ENCODE peak calls at places on chromosomes 11 and 22, in ten cellular contexts. S is upper lobe of right lung; O is nephron progenitor cell; C is transverse colon; G is NCI-H1436 treated with DMSO at 0.1 percent for 48 hours; Y is T-helper 2 cell; Q is stimulated activated naive CD8-positive, alpha-beta T cell treated with anti-CD3 and anti-CD28 coated beads, Interleukin-15, Interleukin-2, amounts not matched to agents 100 U/mL and 50 U/mL, for 24 hours; W is stimulated activated CD4-positive, alpha-beta T cell treated with anti-CD3 and anti-CD28 coated beads, Interleukin-12 subunit alpha, Interleukin-12 subunit beta, amount 100 ng/mL, for 48 hours; X is Calu3; Z is fibroblast of pulmonary artery. B is an unnamed sample.

GRCh38 chr11:65524747-65525658 is at the start of gene SCYL1:
- DNase-seq in S (peak), G (no peak), W (peak), C (peak), Y (peak), O (peak), Q (peak), Z (peak), X (peak), B (peak)

GRCh38 chr22:33242078-33242477 is 183.9 kb upstream of the SYN3 start:
- DNase-seq in W (no peak), S (no peak), O (no peak), Z (no peak), G (no peak), C (no peak), X (no peak), Q (no peak), Y (no peak), B (no peak)

GRCh38 chr11:77140231-77140959 is 12.3 kb downstream of the MYO7A start:
- DNase-seq in C (no peak), X (no peak), W (no peak), O (peak), G (no peak), Y (no peak), S (no peak), Q (no peak), Z (peak), B (no peak)

GRCh38 chr11:128552783-128553661 is 34.3 kb downstream of the ETS1 start:
- DNase-seq in O (no peak), G (no peak), Z (peak), X (no peak), C (peak), Y (no peak), W (no peak), Q (no peak), S (no peak), B (no peak)

GRCh38 chr11:119509277-119509841 is 86.4 kb upstream of the THY1 start:
- DNase-seq in Y (no peak), S (no peak), G (no peak), O (no peak), Q (peak), W (no peak), Z (peak), X (no peak), C (no peak), B (no peak)

GRCh38 chr22:45459235-45459634 is 43.4 kb upstream of the FBLN1 start:
- DNase-seq in Q (no peak), X (no peak), O (no peak), C (no peak), S (no peak), G (no peak), Z (no peak), Y (no peak), W (no peak), B (no peak)

GRCh38 chr11:62359475-62359874 is 22.2 kb downstream of the ASRGL1 start:
- DNase-seq in X (no peak), G (no peak), W (no peak), Q (no peak), Y (no peak), S (no peak), Z (no peak), C (no peak), O (no peak), B (no peak)

GRCh38 chr11:124481365-124482323 is 36.1 kb upstream of the OR8B8 start:
- DNase-seq in X (no peak), O (peak), S (no peak), W (no peak), Z (peak), C (no peak), G (no peak), Y (no peak), Q (no peak), B (no peak)

GRCh38 chr11:94473177-94473799 is 20.4 kb downstream of the MRE11 start:
- DNase-seq in S (no peak), O (no peak), W (no peak), G (no peak), X (no peak), C (no peak), Q (no peak), Y (no peak), Z (peak), B (no peak)

GRCh38 chr11:67439321-67440228 is 2.1 kb upstream of the PTPRCAP start:
- DNase-seq in X (peak), Y (no peak), O (no peak), G (no peak), S (no peak), Z (no peak), C (peak), Q (peak), W (no peak), B (no peak)

GRCh38 chr22:41034741-41035140 is 57.7 kb upstream of the EP300 start:
- DNase-seq in Q (no peak), S (no peak), Y (no peak), Z (no peak), G (no peak), O (no peak), W (no peak), C (no peak), X (no peak), B (no peak)

GRCh38 chr11:72823105-72823804 is 9.0 kb downstream of the ATG16L2 start:
- DNase-seq in C (no peak), S (peak), Y (no peak), G (no peak), Q (no peak), X (no peak), Z (no peak), O (no peak), W (no peak), B (no peak)

GRCh38 chr11:59601788-59602187 is 13.8 kb downstream of the OSBP start:
- DNase-seq in Y (no peak), O (no peak), Q (no peak), C (no peak), Z (no peak), G (no peak), S (no peak), X (no peak), W (no peak), B (no peak)

GRCh38 chr11:36227044-36227443 is 62.2 kb downstream of the COMMD9 start:
- DNase-seq in X (no peak), Q (no peak), S (no peak), C (no peak), G (no peak), O (no peak), Z (no peak), Y (no peak), W (no peak), B (no peak)

GRCh38 chr11:114569781-114570180 is 10.1 kb upstream of the NXPE1 start:
- DNase-seq in O (no peak), Q (no peak), X (no peak), W (no peak), S (no peak), G (no peak), Z (no peak), Y (no peak), C (no peak), B (no peak)

GRCh38 chr11:22467741-22468140 is 129.6 kb downstream of the SLC17A6 start:
- DNase-seq in Y (no peak), C (no peak), X (no peak), G (no peak), O (no peak), S (no peak), W (no peak), Z (no peak), Q (no peak), B (no peak)

GRCh38 chr11:27558401-27558800 is 51.8 kb upstream of the LIN7C start:
- DNase-seq in X (no peak), O (no peak), W (no peak), C (no peak), Q (no peak), S (no peak), Y (no peak), Z (peak), G (no peak), B (no peak)

GRCh38 chr11:128776088-128776433 is 82.2 kb downstream of the FLI1 start:
- DNase-seq in G (no peak), W (no peak), O (no peak), Y (peak), Q (peak), S (no peak), C (peak), Z (no peak), X (no peak), B (peak)

GRCh38 chr22:20437253-20438065 is at the start of gene SCARF2:
- DNase-seq in Y (no peak), X (no peak), O (peak), S (peak), Q (no peak), G (no peak), Z (peak), W (no peak), C (peak), B (no peak)

GRCh38 chr22:26785942-26786341 is 128.6 kb downstream of the MIAT start:
- DNase-seq in C (no peak), G (no peak), X (no peak), S (no peak), Q (no peak), Z (no peak), O (no peak), Y (no peak), W (no peak), B (no peak)

GRCh38 chr11:132782102-132782501 is 750.2 kb downstream of the OPCML start:
- DNase-seq in C (no peak), X (no peak), G (no peak), Q (no peak), O (no peak), Z (no peak), W (no peak), S (no peak), Y (no peak), B (no peak)

GRCh38 chr22:28951530-28951929 is 68.2 kb downstream of the ZNRF3 start:
- DNase-seq in C (no peak), O (no peak), Y (no peak), Z (no peak), S (no peak), G (no peak), X (no peak), Q (no peak), W (no peak), B (no peak)

GRCh38 chr11:65885808-65886536 is 2.3 kb downstream of the FIBP start:
- DNase-seq in O (no peak), Z (no peak), Y (no peak), S (peak), W (no peak), X (no peak), Q (no peak), C (peak), G (no peak), B (no peak)

GRCh38 chr11:12806113-12806512 is 131.9 kb downstream of the TEAD1 start:
- DNase-seq in Z (peak), Y (no peak), S (no peak), C (peak), X (no peak), Q (no peak), W (no peak), O (no peak), G (no peak), B (no peak)

GRCh38 chr11:92980291-92980690 is 10.8 kb downstream of the MTNR1B start:
- DNase-seq in W (no peak), Y (no peak), O (no peak), G (no peak), Q (no peak), S (no peak), Z (no peak), C (no peak), X (no peak), B (no peak)

GRCh38 chr11:8767466-8768142 is 85.0 kb downstream of the RPL27A start:
- DNase-seq in W (no peak), Y (no peak), S (no peak), Z (no peak), X (no peak), Q (no peak), O (no peak), C (no peak), G (no peak), B (no peak)

GRCh38 chr11:22780914-22781593 is 48.5 kb downstream of the SVIP start:
- DNase-seq in O (no peak), W (no peak), S (no peak), C (no peak), X (no peak), Y (no peak), Q (peak), Z (no peak), G (no peak), B (no peak)

GRCh38 chr11:86660011-86660595 is 12.3 kb downstream of the ME3 start:
- DNase-seq in Q (no peak), S (no peak), G (no peak), Y (no peak), W (no peak), C (no peak), Z (peak), X (no peak), O (no peak), B (no peak)

GRCh38 chr11:7596975-7597391 is 76.3 kb downstream of the CYB5R2 start:
- DNase-seq in Y (no peak), G (no peak), X (no peak), Q (no peak), Z (no peak), W (no peak), C (peak), O (no peak), S (no peak), B (no peak)

GRCh38 chr11:95419915-95420314 is 188.9 kb upstream of the SESN3 start:
- DNase-seq in G (no peak), W (no peak), O (no peak), X (no peak), Z (peak), Q (no peak), S (no peak), C (no peak), Y (no peak), B (no peak)

GRCh38 chr11:134955281-134955680 is 543.2 kb upstream of the B3GAT1 start:
- DNase-seq in O (no peak), G (no peak), W (no peak), Z (no peak), Y (no peak), S (no peak), X (no peak), Q (no peak), C (no peak), B (no peak)

GRCh38 chr11:26231252-26231661 is 100.7 kb upstream of the ANO3 start:
- DNase-seq in X (no peak), G (no peak), Y (no peak), W (no peak), O (no peak), Q (no peak), C (no peak), S (no peak), Z (peak), B (no peak)

GRCh38 chr11:134412508-134413333 is 679 bp upstream of the B3GAT1 start:
- DNase-seq in G (no peak), S (no peak), Z (no peak), O (peak), Y (no peak), Q (peak), X (peak), W (no peak), C (peak), B (no peak)

GRCh38 chr22:23315341-23315917 is 135.1 kb downstream of the BCR start:
- DNase-seq in O (peak), Z (peak), W (peak), C (peak), X (peak), G (no peak), S (peak), Q (peak), Y (peak), B (peak)